ENCODE peak calls at places on chromosome 3, in four cellular contexts. G is COLO829; J is effector memory CD4-positive, alpha-beta T cell; D is HCEC 1CT. E is an unnamed sample.

GRCh38 chr3:175606650-175607318 is 747.6 kb downstream of the NAALADL2 start:
- DNase-seq in G (no peak), J (no peak), D (no peak), E (no peak)

GRCh38 chr3:39383913-39384664 is 919 bp downstream of the SLC25A38 start:
- DNase-seq in G (peak; percentile 97), J (peak; percentile 90), D (peak; percentile 89), E (peak; percentile 93)

GRCh38 chr3:17850448-17850847 is 108.0 kb upstream of the TBC1D5 start:
- DNase-seq in G (no peak), J (no peak), D (peak; percentile 36), E (no peak)

GRCh38 chr3:99325407-99325806 is 313.0 kb upstream of the COL8A1 start:
- DNase-seq in G (no peak), J (no peak), D (no peak), E (no peak)

GRCh38 chr3:39809181-39809994 is at the start of gene MYRIP:
- DNase-seq in G (peak; percentile 18), J (no peak), D (no peak), E (no peak)

GRCh38 chr3:123632161-123632655 is 47.4 kb upstream of the HACD2 start:
- DNase-seq in G (no peak), J (no peak), D (peak; percentile 27), E (no peak)

GRCh38 chr3:189641776-189642175 is 10.6 kb downstream of the TP63 start:
- DNase-seq in G (no peak), J (no peak), D (no peak), E (no peak)

GRCh38 chr3:89025185-89025584 is 82.2 kb upstream of the EPHA3 start:
- DNase-seq in G (peak; percentile 74), J (no peak), D (no peak), E (no peak)

GRCh38 chr3:37480003-37480402 is 305.6 kb upstream of the LRRFIP2 start:
- DNase-seq in G (no peak), J (no peak), D (no peak), E (no peak)

E was measured in T-helper 17 cell.